ENCODE peak calls at places on chromosomes 13 and 19, in eight cellular contexts. One of them, this sample, is unnamed.

GRCh38 chr19:1584500-1585242 is 8.0 kb downstream of the MBD3 start:
- DNase-seq in ascending aorta: no peak
- DNase-seq in vagina: no peak
- DNase-seq in cardiac fibroblast: no peak
- DNase-seq in retinal pigment epithelial cell: no peak
- DNase-seq in tibial artery: no peak
- DNase-seq in pancreas: no peak
- DNase-seq in heart left ventricle: no peak
- DNase-seq in this sample: no peak

GRCh38 chr19:2426661-2427322 is 594 bp downstream of the TIMM13 start:
- DNase-seq in heart left ventricle: no peak
- DNase-seq in tibial artery: no peak
- DNase-seq in cardiac fibroblast: peak; percentile 38
- DNase-seq in ascending aorta: no peak
- DNase-seq in vagina: no peak
- DNase-seq in pancreas: peak; percentile 77
- DNase-seq in retinal pigment epithelial cell: no peak
- DNase-seq in this sample: no peak

GRCh38 chr19:46748325-46749109 is 2.3 kb upstream of the STRN4 start:
- DNase-seq in heart left ventricle: no peak
- DNase-seq in vagina: no peak
- DNase-seq in ascending aorta: no peak
- DNase-seq in retinal pigment epithelial cell: no peak
- DNase-seq in tibial artery: peak; percentile 78
- DNase-seq in pancreas: peak; percentile 86
- DNase-seq in cardiac fibroblast: peak; percentile 80
- DNase-seq in this sample: no peak

GRCh38 chr13:106986033-106986484 is 418.1 kb upstream of the ARGLU1 start:
- DNase-seq in vagina: no peak
- DNase-seq in tibial artery: no peak
- DNase-seq in ascending aorta: no peak
- DNase-seq in retinal pigment epithelial cell: no peak
- DNase-seq in heart left ventricle: no peak
- DNase-seq in cardiac fibroblast: no peak
- DNase-seq in pancreas: no peak
- DNase-seq in this sample: no peak

GRCh38 chr19:46155237-46155636 is 7.2 kb downstream of the IGFL2 start:
- DNase-seq in ascending aorta: no peak
- DNase-seq in tibial artery: no peak
- DNase-seq in cardiac fibroblast: no peak
- DNase-seq in heart left ventricle: no peak
- DNase-seq in vagina: no peak
- DNase-seq in pancreas: no peak
- DNase-seq in retinal pigment epithelial cell: no peak
- DNase-seq in this sample: no peak

GRCh38 chr19:1691589-1692290 is 39.3 kb upstream of the TCF3 start:
- DNase-seq in retinal pigment epithelial cell: no peak
- DNase-seq in vagina: no peak
- DNase-seq in cardiac fibroblast: no peak
- DNase-seq in pancreas: no peak
- DNase-seq in tibial artery: no peak
- DNase-seq in heart left ventricle: no peak
- DNase-seq in ascending aorta: no peak
- DNase-seq in this sample: no peak

GRCh38 chr13:57799624-57800023 is 168.1 kb downstream of the PCDH17 start:
- DNase-seq in pancreas: no peak
- DNase-seq in retinal pigment epithelial cell: no peak
- DNase-seq in cardiac fibroblast: peak; percentile 34
- DNase-seq in tibial artery: no peak
- DNase-seq in heart left ventricle: no peak
- DNase-seq in ascending aorta: no peak
- DNase-seq in vagina: no peak
- DNase-seq in this sample: no peak

GRCh38 chr13:46315491-46316075 is 71.5 kb downstream of the RUBCNL start:
- DNase-seq in ascending aorta: no peak
- DNase-seq in vagina: no peak
- DNase-seq in cardiac fibroblast: no peak
- DNase-seq in heart left ventricle: no peak
- DNase-seq in retinal pigment epithelial cell: no peak
- DNase-seq in pancreas: no peak
- DNase-seq in tibial artery: no peak
- DNase-seq in this sample: no peak

GRCh38 chr19:29529646-29530548 is 4.1 kb downstream of the VSTM2B start:
- DNase-seq in retinal pigment epithelial cell: no peak
- DNase-seq in vagina: no peak
- DNase-seq in cardiac fibroblast: no peak
- DNase-seq in heart left ventricle: peak; percentile 54
- DNase-seq in pancreas: peak; percentile 49
- DNase-seq in tibial artery: no peak
- DNase-seq in ascending aorta: no peak
- DNase-seq in this sample: no peak

GRCh38 chr19:4061178-4061682 is 5.5 kb downstream of the ZBTB7A start:
- DNase-seq in vagina: no peak
- DNase-seq in tibial artery: peak; percentile 89
- DNase-seq in heart left ventricle: peak; percentile 89
- DNase-seq in ascending aorta: peak; percentile 91
- DNase-seq in pancreas: peak; percentile 93
- DNase-seq in retinal pigment epithelial cell: no peak
- DNase-seq in cardiac fibroblast: peak; percentile 60
- DNase-seq in this sample: no peak

GRCh38 chr13:71789952-71790351 is 77.1 kb downstream of the DACH1 start:
- DNase-seq in heart left ventricle: no peak
- DNase-seq in retinal pigment epithelial cell: no peak
- DNase-seq in pancreas: no peak
- DNase-seq in ascending aorta: no peak
- DNase-seq in vagina: no peak
- DNase-seq in cardiac fibroblast: peak; percentile 6
- DNase-seq in tibial artery: no peak
- DNase-seq in this sample: no peak

GRCh38 chr13:63163903-63164302 is 1748.3 kb upstream of the PCDH20 start:
- DNase-seq in cardiac fibroblast: no peak
- DNase-seq in pancreas: no peak
- DNase-seq in heart left ventricle: no peak
- DNase-seq in ascending aorta: no peak
- DNase-seq in vagina: no peak
- DNase-seq in retinal pigment epithelial cell: no peak
- DNase-seq in tibial artery: no peak
- DNase-seq in this sample: no peak

GRCh38 chr19:49132974-49133609 is 13.7 kb downstream of the PPFIA3 start:
- DNase-seq in ascending aorta: no peak
- DNase-seq in cardiac fibroblast: no peak
- DNase-seq in tibial artery: no peak
- DNase-seq in retinal pigment epithelial cell: no peak
- DNase-seq in heart left ventricle: no peak
- DNase-seq in pancreas: no peak
- DNase-seq in vagina: no peak
- DNase-seq in this sample: no peak

GRCh38 chr19:17220207-17220758 is 5.1 kb downstream of the USE1 start:
- DNase-seq in tibial artery: no peak
- DNase-seq in vagina: no peak
- DNase-seq in pancreas: no peak
- DNase-seq in ascending aorta: no peak
- DNase-seq in heart left ventricle: no peak
- DNase-seq in cardiac fibroblast: peak; percentile 90
- DNase-seq in retinal pigment epithelial cell: peak; percentile 23
- DNase-seq in this sample: no peak

GRCh38 chr13:54226866-54227265 is 1198.3 kb downstream of the OLFM4 start:
- DNase-seq in cardiac fibroblast: no peak
- DNase-seq in tibial artery: no peak
- DNase-seq in heart left ventricle: no peak
- DNase-seq in ascending aorta: no peak
- DNase-seq in retinal pigment epithelial cell: no peak
- DNase-seq in pancreas: no peak
- DNase-seq in vagina: no peak
- DNase-seq in this sample: no peak

GRCh38 chr13:60620611-60621395 is 223.8 kb downstream of the TDRD3 start:
- DNase-seq in ascending aorta: no peak
- DNase-seq in cardiac fibroblast: peak; percentile 15
- DNase-seq in tibial artery: no peak
- DNase-seq in pancreas: no peak
- DNase-seq in heart left ventricle: no peak
- DNase-seq in vagina: no peak
- DNase-seq in retinal pigment epithelial cell: no peak
- DNase-seq in this sample: no peak

GRCh38 chr19:45451181-45451849 is 16.5 kb upstream of the FOSB start:
- DNase-seq in ascending aorta: peak; percentile 79
- DNase-seq in heart left ventricle: no peak
- DNase-seq in vagina: no peak
- DNase-seq in retinal pigment epithelial cell: no peak
- DNase-seq in pancreas: no peak
- DNase-seq in cardiac fibroblast: peak; percentile 76
- DNase-seq in tibial artery: peak; percentile 61
- DNase-seq in this sample: peak; percentile 69

DNA sequence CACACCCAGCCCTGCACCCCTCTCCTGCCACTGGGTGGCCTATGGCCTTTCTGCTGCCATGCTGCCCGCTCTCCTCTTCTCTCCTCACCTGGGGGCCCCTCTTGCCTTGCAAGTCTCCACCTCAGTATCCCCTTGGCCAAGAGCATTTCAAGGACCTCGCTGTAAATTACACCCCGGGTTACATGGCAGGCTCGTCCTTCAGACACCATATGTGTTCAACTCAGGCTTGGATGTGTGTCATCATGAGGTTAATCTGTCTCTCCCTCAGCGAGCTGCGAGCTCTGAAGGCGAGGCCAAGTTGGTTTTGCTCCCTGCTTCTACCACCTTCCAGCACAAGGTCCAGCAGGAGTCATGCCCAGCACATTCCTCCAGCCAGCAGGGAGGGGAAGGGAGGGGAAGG is 74.8 kb upstream of the TM9SF2 start:
- DNase-seq in vagina: no peak
- DNase-seq in heart left ventricle: no peak
- DNase-seq in cardiac fibroblast: no peak
- DNase-seq in retinal pigment epithelial cell: no peak
- DNase-seq in tibial artery: no peak
- DNase-seq in pancreas: no peak
- DNase-seq in ascending aorta: no peak
- DNase-seq in this sample: no peak
- TF ChIP-seq CTCF in vagina: no peak
- TF ChIP-seq CTCF in heart left ventricle: no peak
- TF ChIP-seq CTCF in cardiac fibroblast: no peak
- TF ChIP-seq CTCF in retinal pigment epithelial cell: no peak
- TF ChIP-seq CTCF in tibial artery: no peak
- TF ChIP-seq CTCF in pancreas: no peak
- TF ChIP-seq CTCF in ascending aorta: no peak
- TF ChIP-seq CTCF in this sample: no peak

GRCh38 chr13:48532473-48533206 is at the start of gene RCBTB2:
- DNase-seq in ascending aorta: peak; percentile 99
- DNase-seq in cardiac fibroblast: peak; percentile 99
- DNase-seq in heart left ventricle: peak; percentile 100
- DNase-seq in vagina: no peak
- DNase-seq in pancreas: peak; percentile 100
- DNase-seq in retinal pigment epithelial cell: peak; percentile 85
- DNase-seq in tibial artery: peak; percentile 98
- DNase-seq in this sample: peak; percentile 98
- H3K4me3 ChIP-seq in ascending aorta: peak within 1 kb of the TSS; percentile 83
- H3K4me3 ChIP-seq in cardiac fibroblast: peak within 1 kb of the TSS; percentile 72
- H3K4me3 ChIP-seq in heart left ventricle: peak within 1 kb of the TSS; percentile 78
- H3K4me3 ChIP-seq in vagina: peak within 1 kb of the TSS; percentile 63
- H3K4me3 ChIP-seq in pancreas: peak within 1 kb of the TSS; percentile 58
- H3K4me3 ChIP-seq in retinal pigment epithelial cell: peak within 1 kb of the TSS; percentile 89
- H3K4me3 ChIP-seq in tibial artery: peak within 1 kb of the TSS; percentile 75
- H3K4me3 ChIP-seq in this sample: peak within 1 kb of the TSS; percentile 72

GRCh38 chr19:38653028-38653571 is 5.7 kb downstream of the ACTN4 start:
- DNase-seq in ascending aorta: no peak
- DNase-seq in retinal pigment epithelial cell: no peak
- DNase-seq in pancreas: no peak
- DNase-seq in heart left ventricle: no peak
- DNase-seq in cardiac fibroblast: peak; percentile 66
- DNase-seq in vagina: no peak
- DNase-seq in tibial artery: peak; percentile 76
- DNase-seq in this sample: no peak
- TF ChIP-seq CTCF in ascending aorta: no peak
- TF ChIP-seq CTCF in retinal pigment epithelial cell: no peak
- TF ChIP-seq CTCF in pancreas: no peak
- TF ChIP-seq CTCF in heart left ventricle: no peak
- TF ChIP-seq CTCF in cardiac fibroblast: no peak
- TF ChIP-seq CTCF in vagina: peak; percentile 12
- TF ChIP-seq CTCF in tibial artery: peak; percentile 7
- TF ChIP-seq CTCF in this sample: no peak

GRCh38 chr13:113762075-113762474 is 3.0 kb downstream of the TMEM255B start:
- DNase-seq in heart left ventricle: no peak
- DNase-seq in ascending aorta: no peak
- DNase-seq in retinal pigment epithelial cell: no peak
- DNase-seq in tibial artery: no peak
- DNase-seq in pancreas: no peak
- DNase-seq in vagina: no peak
- DNase-seq in cardiac fibroblast: no peak
- DNase-seq in this sample: no peak

GRCh38 chr13:113761136-113761535 is 2.1 kb downstream of the TMEM255B start:
- DNase-seq in retinal pigment epithelial cell: no peak
- DNase-seq in pancreas: no peak
- DNase-seq in vagina: no peak
- DNase-seq in tibial artery: no peak
- DNase-seq in ascending aorta: no peak
- DNase-seq in heart left ventricle: no peak
- DNase-seq in cardiac fibroblast: no peak
- DNase-seq in this sample: no peak

GRCh38 chr13:113759525-113760137 is 605 bp downstream of the TMEM255B start:
- DNase-seq in cardiac fibroblast: peak; percentile 26
- DNase-seq in pancreas: peak; percentile 61
- DNase-seq in tibial artery: peak; percentile 43
- DNase-seq in ascending aorta: peak; percentile 69
- DNase-seq in vagina: no peak
- DNase-seq in heart left ventricle: peak; percentile 76
- DNase-seq in retinal pigment epithelial cell: no peak
- DNase-seq in this sample: no peak

GRCh38 chr13:113756441-113757097 is 2.5 kb upstream of the TMEM255B start:
- DNase-seq in tibial artery: no peak
- DNase-seq in retinal pigment epithelial cell: no peak
- DNase-seq in heart left ventricle: peak; percentile 37
- DNase-seq in vagina: no peak
- DNase-seq in ascending aorta: no peak
- DNase-seq in pancreas: peak; percentile 40
- DNase-seq in cardiac fibroblast: peak; percentile 34
- DNase-seq in this sample: no peak

DNA sequence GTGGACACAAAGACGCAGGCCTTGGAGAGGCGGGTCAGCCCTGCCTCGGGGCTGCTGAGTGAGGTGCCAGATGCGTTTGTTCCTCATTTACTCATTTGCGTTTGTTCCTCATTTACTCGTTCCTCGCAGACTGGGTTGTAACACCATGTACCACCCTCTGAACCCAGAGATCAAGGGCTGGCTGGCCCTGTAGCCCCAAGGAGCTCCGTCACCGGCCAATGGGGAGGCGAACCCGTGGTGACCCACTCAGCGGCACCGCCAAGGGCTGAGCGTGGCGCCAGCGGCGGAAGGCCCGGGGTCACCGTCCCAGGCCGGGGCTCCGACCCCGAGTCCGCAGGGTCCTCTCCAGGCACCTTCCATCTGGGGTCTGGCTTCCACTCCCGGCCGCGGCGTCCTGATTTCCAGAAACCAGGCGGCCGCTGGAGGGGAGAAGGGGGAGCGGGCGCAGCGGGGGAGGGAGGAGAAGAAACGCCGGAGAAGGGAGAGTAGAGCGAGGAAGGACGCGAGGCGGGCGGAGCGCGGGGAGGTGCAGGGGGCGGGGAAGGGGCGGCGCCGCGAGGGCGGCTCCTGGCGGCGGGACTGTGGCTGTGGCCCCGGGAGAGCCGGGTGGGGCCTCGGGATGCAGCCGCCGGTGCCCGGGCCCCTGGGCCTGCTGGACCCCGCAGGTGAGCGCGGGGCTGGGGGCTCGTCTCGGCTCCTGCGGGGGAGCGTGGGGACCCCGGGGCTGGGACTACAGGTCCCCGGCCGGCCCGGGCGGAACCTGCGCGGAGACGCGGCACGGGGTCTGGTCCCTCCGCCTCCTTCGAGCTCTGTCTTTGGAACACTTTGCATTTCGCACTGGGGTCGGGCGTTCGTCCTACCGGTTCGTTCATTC is at the start of gene TMEM255B:
- DNase-seq in pancreas: peak; percentile 95
- DNase-seq in ascending aorta: peak; percentile 92
- DNase-seq in heart left ventricle: peak; percentile 94
- DNase-seq in cardiac fibroblast: peak; percentile 66
- DNase-seq in vagina: no peak
- DNase-seq in tibial artery: peak; percentile 82
- DNase-seq in retinal pigment epithelial cell: peak; percentile 28
- DNase-seq in this sample: no peak
- H3K4me3 ChIP-seq in pancreas: peak within 1 kb of the TSS; percentile 58
- H3K4me3 ChIP-seq in ascending aorta: peak within 1 kb of the TSS; percentile 87
- H3K4me3 ChIP-seq in heart left ventricle: peak within 1 kb of the TSS; percentile 80
- H3K4me3 ChIP-seq in cardiac fibroblast: peak within 1 kb of the TSS; percentile 53
- H3K4me3 ChIP-seq in vagina: peak within 1 kb of the TSS; percentile 75
- H3K4me3 ChIP-seq in tibial artery: peak within 1 kb of the TSS; percentile 62
- H3K4me3 ChIP-seq in retinal pigment epithelial cell: peak within 1 kb of the TSS; percentile 75
- H3K4me3 ChIP-seq in this sample: peak within 1 kb of the TSS; percentile 60